ENCODE peak calls at places on chromosomes 4 and X, in five cellular contexts. A, S, J, U and R are unnamed samples.
A peak's percentile ranks its signal among the peaks of the same experiment; 100 is the strongest.

GRCh38 chr4:75844151-75844662 is 58.0 kb downstream of the PPEF2 start:
- DNase-seq in A (no peak), S (no peak), J (no peak), U (peak; percentile 14), R (peak; percentile 64)

GRCh38 chr4:10963958-10964705 is 279.6 kb upstream of the CLNK start:
- DNase-seq in A (peak; percentile 67), S (no peak), J (peak; percentile 39), U (no peak), R (no peak)

GRCh38 chr4:61406677-61407076 is 206.6 kb downstream of the ADGRL3 start:
- DNase-seq in A (no peak), S (no peak), J (no peak), U (no peak), R (peak; percentile 9)

GRCh38 chr4:1365271-1366178 is 18.5 kb downstream of the UVSSA start:
- DNase-seq in A (no peak), S (no peak), J (peak; percentile 61), U (no peak), R (peak; percentile 81)

GRCh38 chrX:95728446-95728845 is 956.2 kb upstream of the DIAPH2 start:
- DNase-seq in A (peak; percentile 57), S (no peak), J (no peak), U (no peak), R (no peak)

GRCh38 chrX:65702956-65703355 is 35.5 kb downstream of the MSN start:
- DNase-seq in A (no peak), S (no peak), J (no peak), U (no peak), R (no peak)

GRCh38 chrX:1249101-1249887 is 19.3 kb upstream of the CSF2RA start:
- DNase-seq in A (peak; percentile 82), S (no peak), J (peak; percentile 93), U (no peak), R (peak; percentile 94)

GRCh38 chrX:65690057-65690855 is 22.8 kb downstream of the MSN start:
- DNase-seq in A (no peak), S (no peak), J (no peak), U (no peak), R (no peak)

GRCh38 chrX:112779139-112779538 is 61.5 kb downstream of the AMOT start:
- DNase-seq in A (no peak), S (no peak), J (no peak), U (no peak), R (no peak)

GRCh38 chr4:175540732-175541131 is 271.3 kb downstream of the GPM6A start:
- DNase-seq in A (no peak), S (no peak), J (no peak), U (no peak), R (no peak)

GRCh38 chr4:113312529-113312928 is 263.1 kb downstream of the ANK2 start:
- DNase-seq in A (no peak), S (no peak), J (no peak), U (no peak), R (no peak)

GRCh38 chr4:171621646-171622045 is 191.6 kb upstream of the GALNTL6 start:
- DNase-seq in A (no peak), S (no peak), J (no peak), U (no peak), R (no peak)

GRCh38 chr4:171629737-171630136 is 183.5 kb upstream of the GALNTL6 start:
- DNase-seq in A (peak; percentile 25), S (no peak), J (peak; percentile 83), U (no peak), R (peak; percentile 38)

GRCh38 chr4:171629182-171629581 is 184.0 kb upstream of the GALNTL6 start:
- DNase-seq in A (no peak), S (no peak), J (no peak), U (no peak), R (no peak)

GRCh38 chr4:171622729-171623128 is 190.5 kb upstream of the GALNTL6 start:
- DNase-seq in A (no peak), S (no peak), J (no peak), U (no peak), R (no peak)

GRCh38 chr4:171626554-171626953 is 186.7 kb upstream of the GALNTL6 start:
- DNase-seq in A (no peak), S (no peak), J (no peak), U (no peak), R (no peak)
- H2AFZ ChIP-seq in A (no peak overlapping the region), S (no peak overlapping the region), J (no peak overlapping the region), U (no peak overlapping the region), R (no peak overlapping the region)

DNA sequence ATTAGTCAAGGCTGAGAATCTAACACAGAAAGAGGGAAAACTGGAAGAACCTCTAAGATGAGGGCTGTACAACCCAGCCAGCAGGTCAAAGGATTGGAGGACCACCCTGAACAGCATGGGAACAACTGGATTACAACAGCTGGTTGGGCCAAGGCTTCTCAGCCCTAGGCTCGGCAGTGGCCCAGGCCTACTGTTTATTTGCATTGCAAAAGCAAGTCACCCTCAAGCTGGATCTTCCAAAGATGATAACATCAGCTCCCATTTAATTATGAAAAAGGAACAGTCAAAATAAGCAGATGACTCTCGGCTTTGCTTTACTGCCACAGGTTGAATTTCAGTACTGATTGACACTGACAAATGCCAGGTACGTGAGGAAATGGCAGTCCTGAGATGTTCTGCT is 61.8 kb downstream of the GPC3 start:
- DNase-seq in A (no peak), S (no peak), J (no peak), U (no peak), R (peak; percentile 18)
- H2AFZ ChIP-seq in A (no peak overlapping the region), S (no peak overlapping the region), J (no peak overlapping the region), U (no peak overlapping the region), R (no peak overlapping the region)

GRCh38 chr4:128832253-128832641 is 22.7 kb downstream of the JADE1 start:
- DNase-seq in A (no peak), S (no peak), J (no peak), U (no peak), R (no peak)

GRCh38 chr4:128827280-128827679 is 17.8 kb downstream of the JADE1 start:
- DNase-seq in A (no peak), S (no peak), J (no peak), U (no peak), R (no peak)

GRCh38 chr4:128835498-128836222 is 26.2 kb downstream of the JADE1 start:
- DNase-seq in A (no peak), S (no peak), J (no peak), U (no peak), R (no peak)

GRCh38 chr4:128830906-128831525 is 21.5 kb downstream of the JADE1 start:
- DNase-seq in A (no peak), S (no peak), J (no peak), U (peak; percentile 49), R (no peak)

GRCh38 chr4:128831526-128832252 is 22.2 kb downstream of the JADE1 start:
- DNase-seq in A (peak; percentile 73), S (no peak), J (peak; percentile 70), U (no peak), R (no peak)
- H2AFZ ChIP-seq in A (no peak overlapping the region), S (no peak overlapping the region), J (no peak overlapping the region), U (no peak overlapping the region), R (no peak overlapping the region)

GRCh38 chr4:140863187-140863586 is 107.0 kb upstream of the TBC1D9 start:
- DNase-seq in A (no peak), S (no peak), J (no peak), U (no peak), R (no peak)

GRCh38 chr4:140862182-140862442 is 105.9 kb upstream of the TBC1D9 start:
- DNase-seq in A (no peak), S (no peak), J (no peak), U (no peak), R (no peak)

GRCh38 chr4:140865253-140865652 is 109.1 kb upstream of the TBC1D9 start:
- DNase-seq in A (no peak), S (no peak), J (no peak), U (no peak), R (no peak)

GRCh38 chr4:140858897-140859296 is 102.7 kb upstream of the TBC1D9 start:
- DNase-seq in A (no peak), S (no peak), J (no peak), U (no peak), R (no peak)

GRCh38 chr4:140861359-140862181 is 105.4 kb upstream of the TBC1D9 start:
- DNase-seq in A (peak; percentile 80), S (peak; percentile 74), J (peak; percentile 45), U (peak; percentile 79), R (peak; percentile 66)
- H2AFZ ChIP-seq in A (no peak overlapping the region), S (peak overlapping the region; percentile 54), J (no peak overlapping the region), U (no peak overlapping the region), R (no peak overlapping the region)